ENCODE peak calls at places on chromosome 14, in ten cellular contexts. Q is H7, V is cardiac muscle cell, K is heart left ventricle, A is thoracic aorta, D is hepatocyte, J is ovary, S is colonic mucosa, P is fibroblast of lung, E is stomach. F is an unnamed sample. For H3K27me3 and H3K36me3, the result is how much of the 10 kb centered on the place peaks cover.

GRCh38 chr14:77143071-77143470 is 1.5 kb upstream of the ZDHHC22 start:
- DNase-seq in Q (no peak), V (no peak), K (no peak), A (no peak), D (no peak), J (no peak), S (no peak), P (no peak), E (no peak), F (no peak)

GRCh38 chr14:71803539-71804260 is 128.5 kb upstream of the RGS6 start:
- DNase-seq in Q (no peak), V (no peak), K (no peak), A (no peak), D (no peak), J (no peak), S (no peak), P (peak), E (no peak), F (peak)

GRCh38 chr14:64856528-64857445 is 22.9 kb downstream of the SPTB start:
- DNase-seq in Q (peak), V (no peak), K (no peak), A (no peak), D (no peak), J (no peak), S (no peak), P (peak), E (no peak), F (no peak)

GRCh38 chr14:50666772-50667490 is 1.2 kb downstream of the SAV1 start:
- DNase-seq in Q (peak), V (peak), K (no peak), A (no peak), D (peak), J (peak), S (peak), P (peak), E (peak), F (peak)

GRCh38 chr14:88380405-88380804 is 5.1 kb upstream of the SPATA7 start:
- DNase-seq in Q (no peak), V (peak), K (no peak), A (no peak), D (peak), J (no peak), S (no peak), P (peak), E (no peak), F (no peak)

GRCh38 chr14:51396222-51396815 is 156.3 kb downstream of the TMX1 start:
- DNase-seq in Q (no peak), V (no peak), K (no peak), A (no peak), D (no peak), J (peak), S (no peak), P (peak), E (no peak), F (peak)

GRCh38 chr14:61280092-61280525 is 1.0 kb downstream of the TMEM30B start:
- DNase-seq in Q (no peak), V (no peak), K (no peak), A (no peak), D (no peak), J (no peak), S (peak), P (no peak), E (peak), F (no peak)

GRCh38 chr14:74979029-74979428 is 23.6 kb upstream of the PGF start:
- DNase-seq in Q (peak), V (no peak), K (no peak), A (no peak), D (no peak), J (no peak), S (no peak), P (no peak), E (no peak), F (no peak)

GRCh38 chr14:39175445-39176262 is 600 bp downstream of the PNN start:
- DNase-seq in Q (peak), V (peak), K (no peak), A (no peak), D (peak), J (no peak), S (peak), P (peak), E (no peak), F (peak)

GRCh38 chr14:25095784-25096390 is 45.9 kb upstream of the STXBP6 start:
- DNase-seq in Q (no peak), V (no peak), K (no peak), A (no peak), D (no peak), J (no peak), S (peak), P (no peak), E (no peak), F (no peak)

GRCh38 chr14:72883963-72884362 is 9.9 kb downstream of the DPF3 start:
- DNase-seq in Q (no peak), V (no peak), K (no peak), A (no peak), D (no peak), J (no peak), S (no peak), P (peak), E (no peak), F (no peak)

GRCh38 chr14:95784137-95784536 is 70.2 kb upstream of the TCL1A start:
- DNase-seq in Q (peak), V (peak), K (no peak), A (no peak), D (peak), J (no peak), S (no peak), P (peak), E (no peak), F (no peak)

GRCh38 chr14:99077076-99077843 is 194.7 kb downstream of the BCL11B start:
- DNase-seq in Q (no peak), V (no peak), K (no peak), A (no peak), D (no peak), J (no peak), S (peak), P (peak), E (no peak), F (no peak)

GRCh38 chr14:34205799-34206198 is 254.9 kb upstream of the EGLN3 start:
- DNase-seq in Q (no peak), V (no peak), K (no peak), A (no peak), D (no peak), J (no peak), S (no peak), P (no peak), E (no peak), F (no peak)

GRCh38 chr14:55641290-55641689 is 61.3 kb downstream of the KTN1 start:
- DNase-seq in Q (no peak), V (no peak), K (no peak), A (no peak), D (no peak), J (no peak), S (no peak), P (no peak), E (no peak), F (no peak)

GRCh38 chr14:44979740-44980346 is 17.9 kb downstream of the TOGARAM1 start:
- DNase-seq in Q (no peak), V (no peak), K (no peak), A (no peak), D (no peak), J (no peak), S (no peak), P (peak), E (peak), F (no peak)

GRCh38 chr14:54346257-54346656 is 50.5 kb upstream of the CDKN3 start:
- DNase-seq in Q (no peak), V (no peak), K (no peak), A (no peak), D (no peak), J (no peak), S (no peak), P (no peak), E (no peak), F (no peak)

GRCh38 chr14:60514378-60515243 is 5.7 kb downstream of the SIX6 start:
- DNase-seq in Q (peak), V (peak), K (no peak), A (no peak), D (peak), J (no peak), S (no peak), P (peak), E (no peak), F (peak)

GRCh38 chr14:89178802-89179201 is 238.2 kb downstream of the FOXN3 start:
- DNase-seq in Q (no peak), V (peak), K (no peak), A (no peak), D (no peak), J (no peak), S (no peak), P (peak), E (no peak), F (no peak)

GRCh38 chr14:51446771-51447170 is 204.9 kb upstream of the FRMD6 start:
- DNase-seq in Q (no peak), V (no peak), K (no peak), A (no peak), D (no peak), J (no peak), S (no peak), P (peak), E (no peak), F (no peak)

GRCh38 chr14:73879027-73879426 is 7.6 kb upstream of the ZNF410 start:
- DNase-seq in Q (no peak), V (no peak), K (no peak), A (no peak), D (no peak), J (no peak), S (no peak), P (peak), E (no peak), F (no peak)

GRCh38 chr14:98692832-98693231 is 579.2 kb downstream of the BCL11B start:
- DNase-seq in Q (no peak), V (no peak), K (no peak), A (no peak), D (no peak), J (no peak), S (no peak), P (no peak), E (no peak), F (no peak)

GRCh38 chr14:36515896-36516718 is 3.9 kb downstream of the NKX2-1 start:
- DNase-seq in Q (peak), V (no peak), K (no peak), A (no peak), D (no peak), J (no peak), S (no peak), P (peak), E (no peak), F (no peak)

GRCh38 chr14:99242816-99243795 is 28.9 kb downstream of the BCL11B start:
- DNase-seq in Q (no peak), V (no peak), K (no peak), A (no peak), D (no peak), J (no peak), S (no peak), P (no peak), E (no peak), F (no peak)

GRCh38 chr14:68977741-68978549 is 1.2 kb downstream of the ACTN1 start:
- DNase-seq in Q (peak), V (peak), K (peak), A (peak), D (peak), J (peak), S (peak), P (peak), E (peak), F (peak)

GRCh38 chr14:90795744-90796143 is 20.5 kb downstream of the TTC7B start:
- DNase-seq in Q (no peak), V (no peak), K (no peak), A (no peak), D (no peak), J (no peak), S (no peak), P (peak), E (no peak), F (peak)

GRCh38 chr14:97970222-97970621 is 1173.0 kb downstream of the VRK1 start:
- DNase-seq in Q (no peak), V (no peak), K (no peak), A (no peak), D (no peak), J (no peak), S (no peak), P (no peak), E (no peak), F (no peak)

GRCh38 chr14:76836029-76836630 is 9.9 kb downstream of the LRRC74A start:
- DNase-seq in Q (no peak), V (no peak), K (no peak), A (no peak), D (no peak), J (no peak), S (no peak), P (no peak), E (no peak), F (no peak)

GRCh38 chr14:77372304-77372841 is 4.5 kb downstream of the TMED8 start:
- DNase-seq in Q (no peak), V (peak), K (no peak), A (no peak), D (no peak), J (no peak), S (no peak), P (peak), E (no peak), F (no peak)

GRCh38 chr14:80110721-80111120 is 100.6 kb downstream of the DIO2 start:
- DNase-seq in Q (no peak), V (no peak), K (no peak), A (no peak), D (no peak), J (no peak), S (no peak), P (no peak), E (no peak), F (no peak)

GRCh38 chr14:31933716-31934115 is 143.4 kb upstream of the ARHGAP5 start:
- DNase-seq in Q (peak), V (no peak), K (no peak), A (no peak), D (no peak), J (no peak), S (no peak), P (peak), E (no peak), F (no peak)

GRCh38 chr14:68475802-68476201 is 317.1 kb downstream of the ZFP36L1 start:
- DNase-seq in Q (no peak), V (no peak), K (no peak), A (no peak), D (no peak), J (no peak), S (no peak), P (no peak), E (no peak), F (no peak)

GRCh38 chr14:90193925-90194324 is 62.4 kb upstream of the PSMC1 start:
- DNase-seq in Q (peak), V (no peak), K (no peak), A (no peak), D (no peak), J (no peak), S (peak), P (no peak), E (no peak), F (no peak)

GRCh38 chr14:99654235-99655000 is 9.5 kb downstream of the HHIPL1 start:
- DNase-seq in Q (no peak), V (no peak), K (no peak), A (no peak), D (peak), J (peak), S (peak), P (peak), E (peak), F (peak)

GRCh38 chr14:49861581-49861922 is 9.0 kb upstream of the NEMF start:
- DNase-seq in Q (peak), V (peak), K (peak), A (peak), D (peak), J (peak), S (peak), P (peak), E (peak), F (peak)

GRCh38 chr14:65331652-65332051 is 80.9 kb upstream of the FUT8 start:
- DNase-seq in Q (no peak), V (no peak), K (no peak), A (no peak), D (no peak), J (no peak), S (no peak), P (no peak), E (no peak), F (no peak)

GRCh38 chr14:86824167-86824566 is 1168.8 kb downstream of the GALC start:
- DNase-seq in Q (no peak), V (no peak), K (no peak), A (no peak), D (no peak), J (no peak), S (no peak), P (no peak), E (no peak), F (no peak)

GRCh38 chr14:86826641-86827040 is 1166.3 kb downstream of the GALC start:
- DNase-seq in Q (no peak), V (no peak), K (no peak), A (no peak), D (no peak), J (no peak), S (no peak), P (no peak), E (no peak), F (no peak)
- H3K4me3 ChIP-seq in Q (no peak), V (no peak), K (no peak), A (no peak), D (no peak), J (no peak), S (no peak), P (no peak), E (no peak), F (no peak)

GRCh38 chr14:57999471-57999870 is 133.6 kb upstream of the SLC35F4 start:
- DNase-seq in Q (no peak), V (no peak), K (no peak), A (no peak), D (no peak), J (no peak), S (no peak), P (no peak), E (no peak), F (no peak)

GRCh38 chr14:57998731-57999130 is 132.8 kb upstream of the SLC35F4 start:
- DNase-seq in Q (no peak), V (no peak), K (no peak), A (no peak), D (no peak), J (no peak), S (no peak), P (no peak), E (no peak), F (no peak)

DNA sequence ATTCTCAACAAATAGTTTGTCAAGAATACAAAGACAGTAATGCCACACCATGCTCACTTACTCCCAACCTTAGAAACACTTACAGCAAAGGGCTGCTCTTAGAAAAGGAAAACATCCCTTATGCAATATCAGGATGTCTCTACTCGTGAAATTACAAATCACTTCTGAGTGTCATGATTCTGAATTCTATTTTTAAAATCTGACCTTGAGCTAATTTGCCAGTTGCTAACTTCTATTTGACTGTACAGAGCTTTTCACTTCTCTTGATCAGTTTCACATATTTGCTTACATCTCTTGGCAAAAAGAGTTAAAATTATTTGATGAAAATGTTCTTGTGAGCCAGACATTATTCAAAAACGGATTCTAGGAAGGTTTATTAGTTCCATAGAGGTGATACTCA is 136.7 kb upstream of the SLC35F4 start:
- DNase-seq in Q (no peak), V (no peak), K (no peak), A (no peak), D (no peak), J (no peak), S (no peak), P (no peak), E (no peak), F (no peak)
- H3K27me3 ChIP-seq in Q (under half), V (under half), K (under half), A (under half), D (under half), J (under half), S (under half), P (under half), E (under half), F (under half)

GRCh38 chr14:103699261-103699661 is 16.0 kb downstream of the XRCC3 start:
- DNase-seq in Q (no peak), V (no peak), K (no peak), A (no peak), D (no peak), J (no peak), S (no peak), P (no peak), E (no peak), F (no peak)
- H3K36me3 ChIP-seq in Q (under half), V (under half), K (half or more), A (half or more), D (under half), J (under half), S (under half), P (half or more), E (half or more), F (under half)

DNA sequence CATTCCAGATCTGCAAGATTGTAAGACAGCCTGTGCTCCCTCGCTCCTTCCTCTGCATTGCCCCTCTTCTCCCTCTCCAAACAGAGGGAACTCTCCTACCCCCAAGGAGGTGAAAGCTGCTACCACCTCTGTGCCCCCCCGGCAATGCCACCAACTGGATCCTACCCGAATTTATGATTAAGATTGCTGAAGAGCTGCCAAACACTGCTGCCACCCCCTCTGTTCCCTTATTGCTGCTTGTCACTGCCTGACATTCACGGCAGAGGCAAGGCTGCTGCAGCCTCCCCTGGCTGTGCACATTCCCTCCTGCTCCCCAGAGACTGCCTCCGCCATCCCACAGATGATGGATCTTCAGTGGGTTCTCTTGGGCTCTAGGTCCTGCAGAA is 37.4 kb downstream of the DAD1 start:
- DNase-seq in Q (no peak), V (no peak), K (no peak), A (no peak), D (no peak), J (no peak), S (no peak), P (no peak), E (no peak), F (no peak)
- H3K4me3 ChIP-seq in Q (no peak), V (no peak), K (no peak), A (no peak), D (no peak), J (no peak), S (no peak), P (no peak), E (no peak), F (no peak)

GRCh38 chr14:92322516-92322915 is 449 bp upstream of the SLC24A4 start:
- DNase-seq in Q (peak), V (no peak), K (no peak), A (no peak), D (no peak), J (no peak), S (no peak), P (no peak), E (no peak), F (no peak)
- H3K27me3 ChIP-seq in Q (half or more), V (half or more), K (under half), A (under half), D (half or more), J (under half), S (under half), P (under half), E (under half), F (under half)

GRCh38 chr14:93268406-93268805 is 61.4 kb downstream of the UBR7 start:
- DNase-seq in Q (no peak), V (no peak), K (no peak), A (no peak), D (no peak), J (no peak), S (no peak), P (no peak), E (no peak), F (no peak)
- H3K36me3 ChIP-seq in Q (under half), V (under half), K (under half), A (under half), D (under half), J (under half), S (under half), P (under half), E (under half), F (under half)

GRCh38 chr14:32938719-32939253 is at the start of gene NPAS3:
- DNase-seq in Q (peak), V (peak), K (no peak), A (no peak), D (peak), J (no peak), S (no peak), P (peak), E (no peak), F (peak)

GRCh38 chr14:32939254-32940065 is 781 bp downstream of the NPAS3 start:
- DNase-seq in Q (peak), V (peak), K (peak), A (no peak), D (peak), J (peak), S (peak), P (peak), E (peak), F (peak)

GRCh38 chr14:32941668-32942065 is 3.0 kb downstream of the NPAS3 start:
- DNase-seq in Q (no peak), V (no peak), K (no peak), A (no peak), D (no peak), J (no peak), S (no peak), P (no peak), E (no peak), F (no peak)

GRCh38 chr14:32940711-32941667 is 2.3 kb downstream of the NPAS3 start:
- DNase-seq in Q (no peak), V (no peak), K (no peak), A (no peak), D (no peak), J (no peak), S (no peak), P (no peak), E (no peak), F (no peak)

GRCh38 chr14:32940066-32940651 is 1.5 kb downstream of the NPAS3 start:
- DNase-seq in Q (peak), V (no peak), K (no peak), A (no peak), D (no peak), J (no peak), S (no peak), P (peak), E (no peak), F (no peak)
- H3K4me3 ChIP-seq in Q (peak), V (peak), K (peak), A (peak), D (peak), J (peak), S (peak), P (peak), E (peak), F (peak)